ENCODE peak calls at places on chromosomes 6 and 20, in six cellular contexts. Y is NCI-H524 treated with DMSO at 0.1 percent for 48 hours; Z is mesenchymal stem cell; H is central memory CD4-positive, alpha-beta T cell; G is heart left ventricle; W is effector CD4-positive, alpha-beta T cell. E is an unnamed sample.

GRCh38 chr6:28944412-28945006 is 20.7 kb upstream of the TRIM27 start:
- DNase-seq in Y (peak; percentile 4), Z (peak; percentile 88), H (peak; percentile 72), G (peak; percentile 46), W (peak; percentile 41), E (peak; percentile 79)

GRCh38 chr6:4388675-4389074 is 253.3 kb upstream of the ECI2 start:
- DNase-seq in Y (no peak), Z (peak; percentile 78), H (no peak), G (no peak), W (no peak), E (no peak)

GRCh38 chr20:60062431-60063336 is 104.5 kb downstream of the CDH26 start:
- DNase-seq in Y (no peak), Z (peak; percentile 26), H (no peak), G (no peak), W (no peak), E (peak; percentile 11)

GRCh38 chr6:9704989-9705388 is 709.9 kb downstream of the TFAP2A start:
- DNase-seq in Y (no peak), Z (no peak), H (no peak), G (no peak), W (no peak), E (no peak)

GRCh38 chr20:51456511-51457280 is 85.8 kb downstream of the NFATC2 start:
- DNase-seq in Y (peak; percentile 52), Z (peak; percentile 97), H (no peak), G (peak; percentile 95), W (no peak), E (peak; percentile 96)

GRCh38 chr6:75084872-75085381 is 120.9 kb downstream of the COL12A1 start:
- DNase-seq in Y (no peak), Z (no peak), H (no peak), G (peak; percentile 20), W (no peak), E (peak; percentile 29)

GRCh38 chr20:32040142-32040953 is 11.7 kb upstream of the HCK start:
- DNase-seq in Y (no peak), Z (no peak), H (no peak), G (peak; percentile 33), W (no peak), E (no peak)

GRCh38 chr6:155141002-155141401 is 122.8 kb upstream of the CLDN20 start:
- DNase-seq in Y (no peak), Z (no peak), H (no peak), G (no peak), W (no peak), E (no peak)

GRCh38 chr6:121297699-121298098 is 36.6 kb downstream of the TBC1D32 start:
- DNase-seq in Y (no peak), Z (peak; percentile 40), H (no peak), G (no peak), W (no peak), E (peak; percentile 72)

GRCh38 chr6:117307655-117308054 is 42.3 kb downstream of the VGLL2 start:
- DNase-seq in Y (no peak), Z (no peak), H (no peak), G (no peak), W (no peak), E (no peak)

GRCh38 chr6:134288538-134289203 is 29.2 kb downstream of the SGK1 start:
- DNase-seq in Y (no peak), Z (peak; percentile 89), H (no peak), G (no peak), W (no peak), E (peak; percentile 95)

GRCh38 chr6:95973976-95974375 is 41.8 kb upstream of the FUT9 start:
- DNase-seq in Y (no peak), Z (no peak), H (no peak), G (no peak), W (no peak), E (no peak)

GRCh38 chr6:20877008-20877937 is 343.0 kb downstream of the CDKAL1 start:
- DNase-seq in Y (peak; percentile 68), Z (peak; percentile 97), H (no peak), G (no peak), W (no peak), E (peak; percentile 93)

GRCh38 chr20:24705486-24705885 is 236.1 kb downstream of the SYNDIG1 start:
- DNase-seq in Y (no peak), Z (no peak), H (no peak), G (no peak), W (no peak), E (no peak)

GRCh38 chr20:23086056-23086551 is at the start of gene CD93:
- DNase-seq in Y (no peak), Z (no peak), H (peak; percentile 17), G (peak; percentile 78), W (no peak), E (no peak)

GRCh38 chr6:31651602-31652191 is 764 bp downstream of the BAG6 start:
- DNase-seq in Y (peak; percentile 2), Z (no peak), H (no peak), G (peak; percentile 81), W (no peak), E (peak; percentile 77)

GRCh38 chr6:21808045-21808470 is 214.5 kb downstream of the SOX4 start:
- DNase-seq in Y (no peak), Z (peak; percentile 64), H (no peak), G (peak; percentile 21), W (no peak), E (peak; percentile 48)

GRCh38 chr6:46220351-46221220 is 49.8 kb upstream of the ENPP5 start:
- DNase-seq in Y (no peak), Z (no peak), H (no peak), G (no peak), W (no peak), E (no peak)

GRCh38 chr20:57265649-57266250 is 691 bp downstream of the BMP7 start:
- DNase-seq in Y (no peak), Z (peak; percentile 1), H (no peak), G (no peak), W (no peak), E (no peak)

GRCh38 chr6:148304976-148305375 is 37.7 kb upstream of the SASH1 start:
- DNase-seq in Y (no peak), Z (peak; percentile 80), H (no peak), G (no peak), W (no peak), E (no peak)

GRCh38 chr6:79453558-79454042 is 83.6 kb downstream of the LCA5 start:
- DNase-seq in Y (no peak), Z (no peak), H (no peak), G (no peak), W (no peak), E (peak; percentile 63)

GRCh38 chr6:12013368-12013617 is 1.2 kb downstream of the HIVEP1 start:
- DNase-seq in Y (no peak), Z (no peak), H (no peak), G (no peak), W (no peak), E (no peak)

E was measured in amniotic epithelial cell.